ENCODE peak calls at places on chromosomes 4 and X, in five cellular contexts. M, P, I, R and X are unnamed samples.

GRCh38 chr4:102553982-102554381 is 52.8 kb downstream of the NFKB1 start:
- DNase-seq in M (no peak), P (no peak), I (no peak), R (no peak), X (no peak)

GRCh38 chr4:47882228-47882627 is 32.2 kb downstream of the NFXL1 start:
- DNase-seq in M (no peak), P (no peak), I (peak; percentile 21), R (no peak), X (no peak)

GRCh38 chr4:109155682-109156243 is 146.7 kb downstream of the COL25A1 start:
- DNase-seq in M (no peak), P (no peak), I (no peak), R (no peak), X (no peak)

GRCh38 chrX:25427873-25428555 is 412.2 kb upstream of the ARX start:
- DNase-seq in M (no peak), P (no peak), I (no peak), R (peak; percentile 27), X (no peak)

GRCh38 chrX:1657367-1658082 is 42.7 kb downstream of the ASMT start:
- DNase-seq in M (no peak), P (no peak), I (no peak), R (no peak), X (no peak)

GRCh38 chr4:98113005-98113404 is 30.3 kb downstream of the STPG2 start:
- DNase-seq in M (no peak), P (no peak), I (peak; percentile 21), R (peak; percentile 37), X (no peak)

GRCh38 chr4:159677521-159677920 is 574.6 kb downstream of the RAPGEF2 start:
- DNase-seq in M (no peak), P (no peak), I (no peak), R (no peak), X (no peak)

GRCh38 chrX:111483140-111483539 is 28.3 kb upstream of the SERTM2 start:
- DNase-seq in M (no peak), P (no peak), I (no peak), R (no peak), X (no peak)

GRCh38 chr4:128386761-128387599 is 99.4 kb upstream of the PGRMC2 start:
- DNase-seq in M (peak; percentile 98), P (peak; percentile 85), I (peak; percentile 99), R (no peak), X (peak; percentile 90)

GRCh38 chr4:17966312-17966711 is 55.2 kb downstream of the LCORL start:
- DNase-seq in M (no peak), P (no peak), I (no peak), R (no peak), X (no peak)

GRCh38 chr4:54099959-54100606 is at the start of gene GSX2:
- DNase-seq in M (peak; percentile 93), P (no peak), I (no peak), R (no peak), X (no peak)

GRCh38 chr4:54101190-54102041 is 1.5 kb downstream of the GSX2 start:
- DNase-seq in M (no peak), P (no peak), I (no peak), R (no peak), X (no peak)

GRCh38 chr4:54102747-54103146 is 2.8 kb downstream of the GSX2 start:
- DNase-seq in M (no peak), P (no peak), I (no peak), R (no peak), X (no peak)

GRCh38 chr4:54099287-54099958 is 540 bp upstream of the GSX2 start:
- DNase-seq in M (no peak), P (no peak), I (no peak), R (no peak), X (no peak)

GRCh38 chr4:54100607-54101189 is 735 bp downstream of the GSX2 start:
- DNase-seq in M (no peak), P (no peak), I (no peak), R (no peak), X (no peak)
- TF ChIP-seq CTCF in M (no peak), P (no peak), I (no peak), R (no peak), X (no peak)

GRCh38 chrX:72294497-72294896 is 11.2 kb downstream of the CITED1 start:
- DNase-seq in M (no peak), P (no peak), I (no peak), R (no peak), X (no peak)
- TF ChIP-seq CTCF in M (no peak), P (no peak), I (no peak), R (peak; percentile 19), X (no peak)

GRCh38 chr4:176967586-176967985 is 174.9 kb upstream of the VEGFC start:
- DNase-seq in M (no peak), P (no peak), I (no peak), R (no peak), X (no peak)

GRCh38 chr4:176969011-176969410 is 176.3 kb upstream of the VEGFC start:
- DNase-seq in M (no peak), P (no peak), I (no peak), R (no peak), X (no peak)

GRCh38 chr4:176959980-176960379 is 167.3 kb upstream of the VEGFC start:
- DNase-seq in M (no peak), P (no peak), I (no peak), R (no peak), X (no peak)

GRCh38 chr4:176964116-176964691 is 171.5 kb upstream of the VEGFC start:
- DNase-seq in M (no peak), P (no peak), I (no peak), R (no peak), X (no peak)
- TF ChIP-seq CTCF in M (no peak), P (no peak), I (peak; percentile 12), R (peak; percentile 50), X (no peak)

DNA sequence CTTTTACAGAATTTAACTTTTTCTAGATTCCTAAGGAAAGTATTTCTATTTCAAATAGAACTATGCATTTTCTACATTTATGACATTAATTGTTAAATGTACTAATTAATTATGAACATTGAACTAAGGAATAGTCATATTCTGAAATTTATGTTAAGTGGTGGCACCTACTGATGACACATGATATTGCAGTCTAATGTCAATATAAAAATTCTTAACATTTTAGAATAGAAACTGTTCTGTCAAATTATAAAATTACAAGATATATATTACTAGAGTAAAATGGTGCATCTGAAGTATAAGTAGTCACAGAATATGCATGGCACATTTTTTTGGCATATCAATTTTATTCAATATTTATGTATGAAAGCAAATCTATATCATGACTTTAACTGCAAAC is 40.2 kb upstream of the NDNF start:
- DNase-seq in M (no peak), P (no peak), I (peak; percentile 8), R (no peak), X (no peak)
- TF ChIP-seq CTCF in M (no peak), P (peak; percentile 29), I (no peak), R (peak; percentile 74), X (peak; percentile 54)

DNA sequence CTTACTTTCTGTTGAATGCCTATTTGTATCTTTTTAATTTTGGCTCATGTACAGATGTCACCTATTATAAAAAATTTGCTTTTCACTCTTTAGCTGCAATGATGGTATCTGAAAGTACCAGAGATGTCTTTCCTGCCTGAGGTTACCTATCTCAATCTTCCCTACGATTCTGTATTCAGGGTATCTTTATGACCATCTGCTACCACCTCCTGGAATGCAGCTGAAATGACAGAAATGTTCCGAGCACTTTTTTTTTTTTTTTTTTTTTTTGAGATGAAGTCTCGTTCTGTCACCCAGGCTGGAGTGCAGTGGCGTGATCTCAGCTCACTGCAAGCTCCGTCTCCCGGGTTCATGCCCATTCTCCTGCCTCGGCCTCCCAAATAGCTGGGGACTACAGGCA is 136.4 kb downstream of the REPS2 start:
- DNase-seq in M (no peak), P (no peak), I (peak; percentile 8), R (no peak), X (no peak)
- TF ChIP-seq CTCF in M (no peak), P (no peak), I (no peak), R (no peak), X (peak; percentile 34)